ENCODE peak calls at places on chromosome 5, in nine cellular contexts. S, L, G, Q, X, C, R, O and U are unnamed samples.

GRCh38 chr5:132961887-132962286 is 1.5 kb downstream of the AFF4 start:
- DNase-seq in Q (no peak), R (no peak), C (no peak), O (no peak), G (no peak), L (no peak), S (no peak), X (no peak), U (no peak)

GRCh38 chr5:74310386-74310785 is 330.1 kb downstream of the ENC1 start:
- DNase-seq in C (no peak), R (no peak), Q (no peak), X (no peak), L (no peak), S (no peak), G (no peak), O (no peak), U (no peak)

GRCh38 chr5:78232163-78232562 is 62.3 kb downstream of the AP3B1 start:
- DNase-seq in X (no peak), O (no peak), Q (no peak), C (no peak), S (no peak), R (no peak), L (no peak), G (no peak), U (no peak)

GRCh38 chr5:56981906-56982305 is 30.0 kb upstream of the MIER3 start:
- DNase-seq in X (no peak), G (no peak), S (no peak), O (no peak), C (no peak), L (no peak), Q (no peak), R (no peak), U (no peak)

GRCh38 chr5:33468811-33469435 is 28.2 kb downstream of the TARS1 start:
- DNase-seq in O (no peak), X (no peak), L (no peak), S (no peak), R (no peak), Q (no peak), C (no peak), G (no peak), U (no peak)

GRCh38 chr5:132099905-132100304 is 26.3 kb downstream of the CSF2 start:
- DNase-seq in S (no peak), G (no peak), L (no peak), O (no peak), C (no peak), R (no peak), X (no peak), Q (no peak), U (no peak)

GRCh38 chr5:181052526-181052927 is 12.5 kb downstream of the BTNL9 start:
- DNase-seq in X (no peak), Q (no peak), R (no peak), G (no peak), C (no peak), O (peak), L (no peak), S (no peak), U (no peak)

GRCh38 chr5:133247881-133248642 is 196.2 kb downstream of the HSPA4 start:
- DNase-seq in O (peak), C (no peak), Q (no peak), R (no peak), G (peak), L (peak), S (peak), X (no peak), U (no peak)

GRCh38 chr5:88188458-88189132 is 80.0 kb downstream of the TMEM161B start:
- DNase-seq in X (no peak), S (no peak), Q (no peak), G (no peak), R (no peak), C (no peak), L (no peak), O (no peak), U (no peak)

GRCh38 chr5:179209359-179210150 is 135.7 kb downstream of the ADAMTS2 start:
- DNase-seq in O (no peak), R (no peak), Q (no peak), X (no peak), G (no peak), C (no peak), S (no peak), L (no peak), U (no peak)

GRCh38 chr5:178083942-178084341 is 29.4 kb upstream of the N4BP3 start:
- DNase-seq in C (no peak), X (no peak), L (no peak), Q (no peak), R (no peak), O (no peak), S (no peak), G (no peak), U (no peak)

GRCh38 chr5:11792621-11793020 is 111.6 kb downstream of the CTNND2 start:
- DNase-seq in R (no peak), G (no peak), S (no peak), Q (no peak), O (no peak), X (no peak), L (no peak), C (no peak), U (no peak)

GRCh38 chr5:54379590-54379989 is 69.2 kb upstream of the ARL15 start:
- DNase-seq in O (no peak), L (no peak), C (no peak), X (no peak), R (no peak), Q (no peak), S (no peak), G (no peak), U (no peak)

GRCh38 chr5:146703899-146704298 is 174.7 kb downstream of the PPP2R2B start:
- DNase-seq in R (no peak), L (no peak), C (no peak), O (no peak), G (no peak), X (no peak), Q (no peak), S (no peak), U (no peak)

GRCh38 chr5:111173476-111173875 is 50.7 kb upstream of the CAMK4 start:
- DNase-seq in C (no peak), L (no peak), G (no peak), O (no peak), R (no peak), X (no peak), Q (no peak), S (no peak), U (no peak)

DNA sequence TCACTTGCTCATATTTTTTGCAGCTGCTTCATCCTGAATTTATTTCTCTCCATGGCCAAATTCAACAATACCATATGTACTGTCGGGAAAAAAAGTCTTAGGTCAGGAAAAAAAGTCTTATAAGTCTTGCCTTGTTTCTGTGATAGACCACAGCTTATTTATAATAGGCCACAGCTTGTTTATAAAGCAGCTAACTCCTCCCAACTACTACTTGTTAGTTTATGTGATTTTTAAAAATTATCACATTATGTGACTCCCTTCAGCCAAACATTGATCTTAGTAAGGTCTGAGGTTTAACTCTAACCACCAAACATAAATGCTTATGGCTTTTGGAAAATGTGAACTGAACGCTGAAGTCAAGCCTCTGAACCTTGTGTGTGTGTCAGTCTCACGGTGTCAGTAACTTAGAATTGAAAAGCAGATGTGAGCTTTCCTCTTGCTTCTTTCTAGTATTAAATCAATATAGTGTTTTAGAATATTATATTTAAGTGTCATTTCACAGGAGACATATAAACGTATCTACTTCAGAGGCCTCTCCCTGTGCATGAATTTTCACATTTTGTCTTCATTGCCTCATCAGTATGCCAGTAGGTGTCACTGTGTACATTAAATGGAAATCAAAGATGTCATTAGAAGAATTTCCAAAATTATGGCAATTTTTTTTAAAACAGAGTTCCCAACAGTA is 51.3 kb downstream of the SNX24 start:
- DNase-seq in L (no peak), Q (no peak), C (no peak), R (no peak), O (peak), X (no peak), S (peak), G (no peak), U (no peak)
- TF ChIP-seq CTCF in L (peak), Q (peak), C (peak), R (peak), O (peak), X (peak), S (peak), G (peak), U (no peak)

DNA sequence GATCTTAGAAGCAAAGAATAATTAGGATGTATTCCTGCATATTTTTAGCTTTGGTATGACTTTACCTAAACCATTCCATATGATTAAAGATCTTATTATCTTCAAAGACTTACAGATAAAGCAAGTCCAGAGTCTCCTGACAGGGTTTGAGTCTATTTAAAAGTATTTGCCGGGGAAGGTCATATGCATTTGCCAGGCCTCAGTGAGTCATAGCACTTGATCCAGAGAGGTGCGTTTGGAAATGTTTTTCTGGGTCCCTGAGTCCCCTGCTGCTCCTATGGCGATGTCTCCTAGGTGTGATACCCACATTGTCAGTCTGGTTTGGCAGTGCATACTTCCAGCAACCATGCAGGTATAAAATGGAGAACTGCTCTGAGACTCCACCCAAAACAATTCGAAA is 217.0 kb downstream of the FBXL7 start:
- DNase-seq in X (no peak), S (no peak), G (no peak), O (no peak), Q (no peak), R (no peak), L (no peak), C (no peak), U (no peak)
- TF ChIP-seq EP300 in X (no peak), S (no peak), G (no peak), O (no peak), Q (no peak), R (no peak), L (no peak), C (no peak), U (no peak)

DNA sequence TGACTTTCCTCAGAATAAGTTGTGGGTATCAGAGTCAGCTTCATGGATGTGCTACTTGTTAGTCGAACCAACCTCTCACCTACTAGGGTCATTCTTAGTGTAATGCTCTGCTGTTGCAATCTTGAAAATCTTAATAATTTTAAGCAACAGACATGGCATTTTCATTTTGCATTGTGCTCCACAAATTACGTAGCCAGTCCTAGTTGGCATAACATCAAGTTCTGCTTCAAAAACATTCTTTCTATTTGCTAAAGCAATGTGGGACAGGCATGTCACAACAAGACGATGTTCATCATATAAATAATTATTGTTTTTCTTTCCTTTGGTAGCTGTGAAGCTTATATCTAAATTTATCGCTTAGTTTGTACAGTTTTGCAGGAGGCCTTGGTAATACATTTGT is 39.3 kb upstream of the CDH12 start:
- DNase-seq in S (no peak), X (no peak), G (no peak), L (no peak), O (no peak), Q (no peak), R (no peak), C (no peak), U (no peak)
- H3K27ac ChIP-seq in S (no peak), X (peak), G (no peak), L (no peak), O (no peak), Q (no peak), R (no peak), C (no peak), U (no peak)

GRCh38 chr5:114782217-114782616 is 387.5 kb downstream of the TRIM36 start:
- DNase-seq in O (no peak), R (no peak), C (no peak), S (no peak), G (no peak), L (no peak), Q (no peak), X (no peak), U (no peak)

GRCh38 chr5:114780290-114780689 is 389.4 kb downstream of the TRIM36 start:
- DNase-seq in G (no peak), Q (no peak), O (no peak), R (no peak), X (no peak), C (no peak), S (no peak), L (no peak), U (no peak)

DNA sequence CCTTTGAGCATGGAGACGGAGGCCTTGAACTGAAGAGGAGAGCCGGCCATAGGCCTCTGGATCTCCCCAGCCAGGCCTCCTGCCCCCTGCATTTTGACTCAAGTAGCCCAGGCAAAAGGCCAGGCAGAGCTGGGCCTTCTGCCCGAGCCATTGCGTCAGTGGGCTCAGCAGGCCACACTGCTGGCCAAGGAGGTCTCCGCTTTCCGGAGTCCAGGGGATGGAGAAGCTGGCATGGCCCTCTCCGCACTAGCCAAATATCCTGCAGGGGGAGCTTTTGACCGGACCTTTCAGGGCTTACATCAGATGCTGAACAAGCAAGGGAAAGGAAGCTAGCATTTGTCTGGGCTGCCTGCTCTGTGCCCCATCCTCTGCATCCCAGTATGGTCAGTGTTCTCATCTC is 386.8 kb downstream of the TRIM36 start:
- DNase-seq in X (no peak), C (no peak), G (peak), Q (no peak), L (no peak), S (no peak), R (no peak), O (peak), U (no peak)
- TF ChIP-seq CTCF in X (no peak), C (no peak), G (no peak), Q (no peak), L (no peak), S (no peak), R (no peak), O (no peak), U (no peak)

GRCh38 chr5:34516166-34516565 is 140.0 kb upstream of the RAI14 start:
- DNase-seq in O (no peak), G (no peak), R (no peak), Q (no peak), L (no peak), X (no peak), S (no peak), C (no peak), U (no peak)

GRCh38 chr5:34519489-34520220 is 136.5 kb upstream of the RAI14 start:
- DNase-seq in G (no peak), R (no peak), L (no peak), C (no peak), Q (no peak), S (no peak), O (no peak), X (no peak), U (no peak)

GRCh38 chr5:34516686-34517085 is 139.4 kb upstream of the RAI14 start:
- DNase-seq in Q (no peak), G (no peak), C (no peak), R (no peak), S (no peak), L (no peak), X (no peak), O (no peak), U (no peak)

GRCh38 chr5:34521628-34522290 is 134.4 kb upstream of the RAI14 start:
- DNase-seq in L (no peak), C (no peak), Q (no peak), X (no peak), G (no peak), S (peak), R (no peak), O (no peak), U (no peak)

DNA sequence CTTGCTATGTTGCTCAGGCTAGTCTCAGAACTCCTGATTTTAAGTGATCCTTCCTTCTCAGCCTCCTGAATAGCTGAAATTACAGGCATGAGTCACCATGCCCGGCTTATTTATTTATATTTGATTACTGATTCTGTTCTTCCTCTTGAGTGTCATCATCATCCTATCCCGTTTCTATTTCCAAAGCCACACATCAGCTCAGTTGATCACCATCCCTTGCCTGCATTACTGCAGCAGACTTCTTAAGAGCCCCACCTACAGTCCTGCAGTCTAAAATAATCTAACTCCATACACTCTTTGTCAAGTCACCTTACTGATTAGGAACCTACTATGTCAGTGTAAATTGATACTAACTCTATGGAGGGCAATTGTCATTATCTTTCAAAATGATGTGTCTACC is 138.9 kb upstream of the RAI14 start:
- DNase-seq in G (no peak), S (no peak), X (no peak), L (no peak), Q (no peak), R (no peak), C (no peak), O (peak), U (no peak)
- TF ChIP-seq EP300 in G (no peak), S (no peak), X (no peak), L (no peak), Q (no peak), R (no peak), C (no peak), O (no peak), U (no peak)

GRCh38 chr5:90680831-90681420 is 122.3 kb downstream of the ADGRV1 start:
- DNase-seq in G (no peak), S (no peak), X (no peak), R (no peak), L (no peak), Q (no peak), O (no peak), C (no peak), U (no peak)
- H3K27ac ChIP-seq in G (no peak), S (no peak), X (no peak), R (no peak), L (peak), Q (no peak), O (no peak), C (no peak), U (no peak)

GRCh38 chr5:23139338-23140171 is 286.4 kb upstream of the CDH12 start:
- DNase-seq in S (peak), R (no peak), G (peak), C (no peak), Q (no peak), O (peak), L (peak), X (no peak), U (no peak)
- TF ChIP-seq CTCF in S (peak), R (no peak), G (peak), C (no peak), Q (peak), O (peak), L (peak), X (peak), U (no peak)

DNA sequence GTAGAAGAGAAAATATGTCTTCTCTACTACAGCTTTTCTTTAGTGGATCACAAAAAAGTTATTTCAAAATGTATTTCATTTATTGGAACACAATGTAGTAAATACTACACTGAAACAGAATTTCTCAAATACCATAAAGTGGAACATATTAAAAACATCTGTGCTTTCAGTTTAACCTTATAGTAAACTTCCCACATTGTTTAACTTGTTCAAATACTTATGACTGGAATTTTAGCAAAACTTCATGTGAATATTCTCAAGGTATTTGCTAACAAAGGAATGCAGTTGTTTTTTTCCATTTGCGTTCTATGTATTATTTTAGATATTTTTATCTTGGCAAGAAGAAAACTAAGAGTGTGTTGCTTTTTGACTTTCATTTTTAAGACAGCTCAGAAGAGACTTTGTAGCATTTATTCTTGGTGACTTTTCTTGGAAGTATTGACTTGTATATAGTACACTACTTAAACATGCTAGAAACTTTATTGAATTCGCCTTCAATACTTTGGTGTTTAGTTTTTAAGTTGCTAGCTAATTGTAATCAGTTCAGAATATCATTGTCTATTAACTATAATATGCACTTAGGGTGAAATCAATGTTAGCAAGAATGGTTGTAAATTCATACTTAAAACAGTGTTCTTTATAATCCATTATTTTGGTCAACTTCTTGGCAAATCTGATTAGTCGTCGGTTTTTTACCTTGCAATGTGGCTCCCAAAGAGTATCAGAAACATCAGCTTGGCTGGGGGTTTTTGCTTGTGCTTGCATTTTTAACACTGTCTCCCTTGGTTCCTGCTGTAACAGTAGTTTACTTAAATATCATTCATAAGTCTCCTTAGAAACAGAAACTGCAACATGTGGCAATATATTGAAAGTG is 5.0 kb upstream of the RHOBTB3 start:
- DNase-seq in X (no peak), C (no peak), R (no peak), S (no peak), O (no peak), L (no peak), G (no peak), Q (no peak), U (no peak)
- TF ChIP-seq EP300 in X (no peak), C (no peak), R (no peak), S (no peak), O (no peak), L (no peak), G (no peak), Q (no peak), U (no peak)

GRCh38 chr5:173094012-173094661 is 38.0 kb downstream of the CREBRF start:
- DNase-seq in C (no peak), G (no peak), L (no peak), R (no peak), Q (no peak), X (no peak), O (peak), S (peak), U (no peak)
- H3K27ac ChIP-seq in C (no peak), G (no peak), L (no peak), R (no peak), Q (no peak), X (no peak), O (peak), S (no peak), U (no peak)

GRCh38 chr5:151278845-151279244 is 24.7 kb downstream of the SLC36A3 start:
- DNase-seq in C (no peak), O (no peak), R (no peak), S (no peak), L (no peak), Q (no peak), X (no peak), G (no peak), U (no peak)

GRCh38 chr5:151283120-151283825 is 20.3 kb downstream of the SLC36A3 start:
- DNase-seq in G (no peak), C (no peak), L (no peak), O (no peak), Q (no peak), R (no peak), S (no peak), X (no peak), U (no peak)

GRCh38 chr5:151281001-151281639 is 22.4 kb downstream of the SLC36A3 start:
- DNase-seq in L (no peak), G (no peak), O (no peak), Q (no peak), X (no peak), R (no peak), S (no peak), C (no peak), U (no peak)

GRCh38 chr5:151284392-151284967 is 19.1 kb downstream of the SLC36A3 start:
- DNase-seq in Q (no peak), C (no peak), G (no peak), S (no peak), O (peak), L (no peak), X (no peak), R (no peak), U (no peak)

GRCh38 chr5:151280443-151280842 is 23.1 kb downstream of the SLC36A3 start:
- DNase-seq in O (no peak), G (no peak), X (no peak), C (no peak), S (no peak), L (no peak), R (no peak), Q (no peak), U (no peak)
- TF ChIP-seq CTCF in O (no peak), G (no peak), X (no peak), C (no peak), S (no peak), L (no peak), R (no peak), Q (no peak), U (no peak)